ENCODE peak calls at places on chromosomes 6 and 20, in eight cellular contexts. C, P, J, U, G, O, D and L are unnamed samples.

GRCh38 chr6:115838763-115839401 is 221.8 kb downstream of the FRK start:
- DNase-seq in G (no peak), U (peak; percentile 24), O (peak; percentile 13), P (peak; percentile 6), J (no peak), D (no peak), C (no peak), L (no peak)

GRCh38 chr6:108168980-108169800 is 3.4 kb downstream of the NR2E1 start:
- DNase-seq in U (no peak), D (no peak), P (no peak), C (no peak), O (no peak), J (no peak), G (no peak), L (no peak)

GRCh38 chr20:881051-881820 is 34.9 kb downstream of the ANGPT4 start:
- DNase-seq in U (peak; percentile 22), D (no peak), G (no peak), J (no peak), O (peak; percentile 31), P (no peak), C (no peak), L (no peak)

GRCh38 chr6:16316741-16317251 is 78.4 kb downstream of the GMPR start:
- DNase-seq in G (no peak), P (no peak), J (no peak), D (no peak), C (no peak), U (peak; percentile 79), O (peak; percentile 89), L (no peak)

GRCh38 chr20:4069741-4070140 is 54.4 kb upstream of the RNF24 start:
- DNase-seq in D (no peak), U (peak; percentile 49), C (no peak), O (peak; percentile 72), J (no peak), G (no peak), P (no peak), L (no peak)

GRCh38 chr6:85911067-85911466 is 268.4 kb upstream of the SYNCRIP start:
- DNase-seq in G (no peak), O (no peak), P (no peak), U (no peak), D (no peak), C (no peak), J (no peak), L (no peak)

GRCh38 chr20:18666803-18667460 is 79.1 kb downstream of the DTD1 start:
- DNase-seq in D (no peak), C (no peak), O (no peak), P (no peak), J (no peak), U (no peak), G (no peak), L (no peak)

GRCh38 chr6:16129623-16130243 is 847 bp downstream of the MYLIP start:
- DNase-seq in G (peak; percentile 32), P (no peak), U (peak; percentile 16), C (peak; percentile 39), D (peak; percentile 23), J (peak; percentile 54), O (peak; percentile 5), L (no peak)

GRCh38 chr6:43746613-43747101 is 23.4 kb upstream of the VEGFA start:
- DNase-seq in G (no peak), D (peak; percentile 43), O (no peak), P (no peak), J (peak; percentile 59), U (no peak), C (no peak), L (no peak)

GRCh38 chr6:30399390-30400058 is 54.6 kb downstream of the RPP21 start:
- DNase-seq in D (no peak), G (no peak), P (no peak), O (peak; percentile 25), U (no peak), J (no peak), C (no peak), L (no peak)

GRCh38 chr6:40719671-40720374 is 132.7 kb upstream of the LRFN2 start:
- DNase-seq in P (peak; percentile 6), J (no peak), O (peak; percentile 50), U (peak; percentile 65), G (no peak), D (no peak), C (no peak), L (peak; percentile 4)

GRCh38 chr6:128361378-128361777 is 159.0 kb downstream of the PTPRK start:
- DNase-seq in P (no peak), J (no peak), D (no peak), O (no peak), G (no peak), C (no peak), U (no peak), L (no peak)

GRCh38 chr6:131367206-131367873 is 205.7 kb upstream of the ARG1 start:
- DNase-seq in D (no peak), O (no peak), J (no peak), G (no peak), U (no peak), C (no peak), P (no peak), L (no peak)

GRCh38 chr20:35653430-35653734 is 11.3 kb downstream of the CPNE1 start:
- DNase-seq in C (no peak), G (no peak), O (no peak), D (no peak), J (no peak), U (no peak), P (no peak), L (no peak)

GRCh38 chr20:49318430-49319203 is 40.8 kb upstream of the ZNFX1 start:
- DNase-seq in U (no peak), P (no peak), C (peak; percentile 34), J (peak; percentile 37), O (no peak), D (no peak), G (no peak), L (no peak)

GRCh38 chr6:140850438-140850837 is 1282.3 kb upstream of the GJE1 start:
- DNase-seq in D (no peak), C (no peak), G (no peak), O (peak; percentile 70), J (no peak), U (peak; percentile 56), P (no peak), L (no peak)

GRCh38 chr6:21240709-21241108 is 352.8 kb upstream of the SOX4 start:
- DNase-seq in O (peak; percentile 15), P (peak; percentile 9), D (no peak), G (no peak), J (no peak), U (no peak), C (no peak), L (no peak)

GRCh38 chr6:1871936-1872335 is 262.2 kb downstream of the FOXC1 start:
- DNase-seq in O (no peak), G (no peak), P (no peak), U (no peak), J (peak; percentile 41), D (peak; percentile 22), C (no peak), L (no peak)

GRCh38 chr20:45311589-45312211 is 3.6 kb upstream of the MATN4 start:
- DNase-seq in G (peak; percentile 37), C (peak; percentile 40), O (peak; percentile 42), J (peak; percentile 75), U (no peak), P (no peak), D (peak; percentile 64), L (no peak)

GRCh38 chr6:168968228-168968627 is 285.4 kb downstream of the THBS2 start:
- DNase-seq in P (peak; percentile 97), U (peak; percentile 90), O (peak; percentile 53), C (no peak), D (peak; percentile 39), G (peak; percentile 9), J (no peak), L (peak; percentile 95)

GRCh38 chr20:56710577-56711465 is 81.7 kb downstream of the TFAP2C start:
- DNase-seq in J (no peak), U (peak; percentile 55), O (peak; percentile 13), G (no peak), D (no peak), C (no peak), P (peak; percentile 8), L (peak; percentile 18)

GRCh38 chr6:46421939-46422338 is 69.3 kb downstream of the RCAN2 start:
- DNase-seq in U (no peak), O (no peak), G (no peak), C (no peak), J (no peak), D (no peak), P (no peak), L (no peak)

GRCh38 chr6:37308084-37308817 is 45.5 kb upstream of the RNF8 start:
- DNase-seq in U (peak; percentile 67), D (no peak), J (no peak), C (no peak), G (no peak), P (peak; percentile 29), O (peak; percentile 76), L (peak; percentile 32)

GRCh38 chr6:157284738-157285421 is 38.4 kb downstream of the TMEM242 start:
- DNase-seq in C (no peak), J (no peak), O (no peak), G (no peak), U (no peak), D (no peak), P (no peak), L (no peak)

GRCh38 chr6:170212956-170213636 is 77.8 kb downstream of the DLL1 start:
- DNase-seq in C (no peak), U (no peak), D (no peak), J (no peak), P (no peak), O (no peak), G (no peak), L (no peak)

GRCh38 chr6:106163446-106163965 is 77.4 kb downstream of the PRDM1 start:
- DNase-seq in D (peak; percentile 23), O (peak; percentile 76), J (peak; percentile 34), C (no peak), P (peak; percentile 49), U (peak; percentile 91), G (no peak), L (peak; percentile 50)

GRCh38 chr6:158468666-158469065 is 91.2 kb upstream of the TMEM181 start:
- DNase-seq in G (no peak), P (no peak), O (no peak), C (no peak), J (no peak), D (no peak), U (no peak), L (no peak)

GRCh38 chr20:41436679-41437078 is 70.1 kb upstream of the EMILIN3 start:
- DNase-seq in U (peak; percentile 57), C (no peak), G (no peak), J (no peak), O (peak; percentile 88), P (peak; percentile 27), D (no peak), L (no peak)

GRCh38 chr6:44030812-44031454 is 96.3 kb downstream of the MRPL14 start:
- DNase-seq in C (no peak), P (no peak), U (no peak), J (no peak), G (no peak), D (no peak), O (no peak), L (no peak)

GRCh38 chr6:87155920-87156600 is 695 bp downstream of the ZNF292 start:
- DNase-seq in U (peak; percentile 46), J (peak; percentile 58), C (no peak), G (peak; percentile 43), O (peak; percentile 46), D (peak; percentile 50), P (no peak), L (no peak)

GRCh38 chr6:28215425-28215824 is 9.7 kb upstream of the ZSCAN9 start:
- DNase-seq in J (no peak), G (no peak), U (no peak), C (no peak), P (no peak), O (peak; percentile 7), D (no peak), L (no peak)

GRCh38 chr6:160393966-160394653 is 45.9 kb downstream of the SLC22A3 start:
- DNase-seq in G (no peak), U (no peak), P (no peak), J (no peak), C (no peak), O (no peak), D (no peak), L (no peak)

GRCh38 chr20:1579488-1579887 is 22.0 kb upstream of the SIRPD start:
- DNase-seq in C (no peak), U (no peak), D (no peak), P (no peak), O (no peak), G (no peak), J (no peak), L (no peak)

GRCh38 chr6:21767891-21768659 is 174.5 kb downstream of the SOX4 start:
- DNase-seq in U (peak; percentile 75), G (no peak), O (peak; percentile 87), P (no peak), C (no peak), J (no peak), D (no peak), L (peak; percentile 58)